ENCODE peak calls at places on chromosomes 6 and 20, in six cellular contexts. A is upper lobe of left lung, G is Peyer's patch, P is breast epithelium, M is adrenal gland, D is tibial nerve. Z is an unnamed sample.

GRCh38 chr20:62143976-62144825 is 632 bp downstream of the SS18L1 start:
- DNase-seq in D (peak; percentile 31), A (peak; percentile 91), G (peak; percentile 32), M (peak; percentile 57), P (no peak), Z (peak; percentile 79)

GRCh38 chr6:157909282-157909664 is 72.4 kb upstream of the SYNJ2 start:
- DNase-seq in A (no peak), P (no peak), G (no peak), D (no peak), M (no peak), Z (no peak)

GRCh38 chr6:89433637-89434499 is 916 bp downstream of the ANKRD6 start:
- DNase-seq in P (peak; percentile 34), G (peak; percentile 56), D (peak; percentile 23), M (no peak), A (peak; percentile 85), Z (peak; percentile 23)

GRCh38 chr6:121515615-121516265 is 80.3 kb downstream of the GJA1 start:
- DNase-seq in M (no peak), A (no peak), G (no peak), P (no peak), D (no peak), Z (no peak)

GRCh38 chr6:53119772-53120409 is 28.8 kb downstream of the GCM1 start:
- DNase-seq in A (no peak), G (no peak), P (peak; percentile 27), D (no peak), M (peak; percentile 21), Z (no peak)

GRCh38 chr6:43774776-43775583 is 5.0 kb downstream of the VEGFA start:
- DNase-seq in D (peak; percentile 72), P (peak; percentile 79), G (peak; percentile 64), A (peak; percentile 94), M (peak; percentile 75), Z (peak; percentile 85)

GRCh38 chr20:51060301-51060700 is 37.4 kb upstream of the KCNG1 start:
- DNase-seq in A (no peak), G (no peak), M (no peak), D (no peak), P (no peak), Z (no peak)

GRCh38 chr6:134177753-134178229 is 125.4 kb upstream of the SLC2A12 start:
- DNase-seq in P (no peak), M (no peak), A (no peak), D (peak; percentile 34), G (no peak), Z (no peak)

GRCh38 chr6:170450946-170451761 is 102.0 kb downstream of the PSMB1 start:
- DNase-seq in D (no peak), A (peak; percentile 56), P (no peak), M (no peak), G (no peak), Z (peak; percentile 53)

GRCh38 chr20:20457392-20458126 is 89.7 kb downstream of the INSM1 start:
- DNase-seq in A (no peak), D (no peak), G (no peak), M (no peak), P (no peak), Z (no peak)

GRCh38 chr20:39853664-39854063 is 835.4 kb downstream of the MAFB start:
- DNase-seq in M (no peak), G (no peak), D (no peak), A (no peak), P (no peak), Z (no peak)

GRCh38 chr20:58982406-58983114 is 1.5 kb downstream of the NELFCD start:
- DNase-seq in D (no peak), A (no peak), G (peak; percentile 15), M (no peak), P (no peak), Z (no peak)

GRCh38 chr6:118288355-118289124 is 259.6 kb upstream of the PLN start:
- DNase-seq in A (no peak), M (no peak), P (no peak), D (no peak), G (no peak), Z (no peak)

GRCh38 chr6:15260099-15260821 is 14.4 kb downstream of the JARID2 start:
- DNase-seq in M (no peak), G (no peak), A (no peak), P (no peak), D (no peak), Z (no peak)

GRCh38 chr20:62977613-62978558 is 25.4 kb downstream of the SLC17A9 start:
- DNase-seq in M (no peak), D (no peak), G (peak; percentile 78), A (no peak), P (no peak), Z (no peak)

GRCh38 chr6:80467408-80467807 is 360.9 kb downstream of the BCKDHB start:
- DNase-seq in M (no peak), A (no peak), G (no peak), P (no peak), D (no peak), Z (no peak)

GRCh38 chr20:51532577-51533191 is 9.8 kb downstream of the NFATC2 start:
- DNase-seq in P (no peak), A (peak; percentile 79), G (no peak), D (no peak), M (peak; percentile 43), Z (peak; percentile 73)

GRCh38 chr6:140321891-140322290 is 947.4 kb upstream of the CITED2 start:
- DNase-seq in A (no peak), P (no peak), D (no peak), G (no peak), M (no peak), Z (no peak)

GRCh38 chr20:4280731-4281130 is 265.4 kb upstream of the RNF24 start:
- DNase-seq in G (no peak), D (no peak), A (no peak), P (no peak), M (no peak), Z (no peak)

GRCh38 chr6:159756508-159756907 is 5.3 kb upstream of the ACAT2 start:
- DNase-seq in A (no peak), P (no peak), M (no peak), G (no peak), D (no peak), Z (no peak)

GRCh38 chr6:2351090-2351489 is 105.7 kb upstream of the GMDS start:
- DNase-seq in M (no peak), P (no peak), G (no peak), A (no peak), D (no peak), Z (no peak)

GRCh38 chr6:159169193-159169555 is at the start of gene FNDC1:
- DNase-seq in A (peak; percentile 94), M (no peak), D (no peak), G (no peak), P (no peak), Z (no peak)

GRCh38 chr20:33647603-33648395 is 14.3 kb upstream of the C20orf144 start:
- DNase-seq in P (no peak), A (no peak), D (no peak), M (no peak), G (no peak), Z (no peak)

GRCh38 chr6:158715330-158716311 is 65.8 kb downstream of the SYTL3 start:
- DNase-seq in D (no peak), M (no peak), A (no peak), G (peak; percentile 60), P (no peak), Z (no peak)

DNA sequence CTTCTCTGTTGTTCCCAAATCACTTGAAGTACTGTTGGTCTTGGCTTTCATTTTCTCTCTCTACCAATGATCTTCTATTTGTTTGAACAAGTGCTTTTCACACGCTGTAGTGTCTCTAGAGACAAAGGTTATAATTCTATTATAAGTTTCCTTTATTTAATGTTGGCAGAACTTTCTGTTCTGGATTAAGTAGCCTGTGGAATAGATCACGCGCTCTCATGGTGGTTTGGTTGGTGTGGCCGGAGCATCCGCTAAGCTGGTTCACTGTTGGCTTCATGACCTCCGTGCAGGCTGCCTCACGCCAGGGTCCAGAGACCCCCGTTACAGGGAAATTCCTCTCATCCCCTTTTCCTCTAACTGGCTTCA is 30.9 kb upstream of the KIF25 start:
- DNase-seq in P (no peak), M (no peak), G (no peak), A (no peak), D (peak; percentile 28), Z (no peak)
- H3K36me3 ChIP-seq in P (peaks cover 11% of the 10 kb centered on the region), M (no peaks in the 10 kb centered on the region), G (no peaks in the 10 kb centered on the region), A (peaks cover 42% of the 10 kb centered on the region), D (no peaks in the 10 kb centered on the region), Z (no peaks in the 10 kb centered on the region)

GRCh38 chr6:108558372-108559096 is 2.2 kb upstream of the FOXO3 start:
- DNase-seq in D (peak; percentile 97), A (peak; percentile 99), P (peak; percentile 99), G (peak; percentile 99), M (peak; percentile 98), Z (peak; percentile 100)
- TF ChIP-seq POLR2A in D (peak; percentile 82), A (no peak), P (peak; percentile 52), G (peak; percentile 84), M (peak; percentile 73), Z (peak; percentile 65)

GRCh38 chr6:137764464-137764863 is 102.6 kb upstream of the TNFAIP3 start:
- DNase-seq in D (no peak), P (no peak), M (no peak), G (no peak), A (no peak), Z (no peak)

GRCh38 chr6:137765044-137765443 is 102.0 kb upstream of the TNFAIP3 start:
- DNase-seq in M (no peak), P (no peak), A (no peak), D (no peak), G (no peak), Z (no peak)

GRCh38 chr6:137762168-137763090 is 104.6 kb upstream of the TNFAIP3 start:
- DNase-seq in G (no peak), D (no peak), A (no peak), P (no peak), M (no peak), Z (no peak)

GRCh38 chr6:137763436-137763835 is 103.6 kb upstream of the TNFAIP3 start:
- DNase-seq in A (no peak), G (no peak), M (no peak), P (no peak), D (no peak), Z (no peak)

DNA sequence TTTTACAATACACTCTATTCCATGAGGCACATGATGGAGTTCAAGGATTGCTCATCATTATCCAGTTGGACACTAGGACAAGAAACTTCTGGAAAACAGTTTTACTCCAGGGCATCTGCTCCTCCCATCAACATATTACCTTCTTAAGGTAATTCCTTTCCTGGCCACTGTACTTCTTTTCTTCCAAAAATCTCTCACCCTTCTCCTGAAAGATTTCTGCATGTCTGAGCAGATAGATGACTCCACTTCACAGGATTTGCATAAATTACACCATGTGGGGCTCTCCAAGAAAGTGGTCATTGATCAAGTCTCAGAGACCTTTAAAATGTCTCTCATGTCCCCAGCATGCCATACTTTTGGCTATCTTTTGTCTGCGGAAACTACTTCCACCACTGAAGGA is 103.2 kb upstream of the TNFAIP3 start:
- DNase-seq in D (no peak), P (no peak), A (no peak), M (no peak), G (no peak), Z (no peak)
- H3K4me1 ChIP-seq in D (no peaks in the 10 kb centered on the region), P (no peaks in the 10 kb centered on the region), A (peaks cover 2% of the 10 kb centered on the region), M (no peaks in the 10 kb centered on the region), G (peaks cover 6% of the 10 kb centered on the region), Z (no peaks in the 10 kb centered on the region)

DNA sequence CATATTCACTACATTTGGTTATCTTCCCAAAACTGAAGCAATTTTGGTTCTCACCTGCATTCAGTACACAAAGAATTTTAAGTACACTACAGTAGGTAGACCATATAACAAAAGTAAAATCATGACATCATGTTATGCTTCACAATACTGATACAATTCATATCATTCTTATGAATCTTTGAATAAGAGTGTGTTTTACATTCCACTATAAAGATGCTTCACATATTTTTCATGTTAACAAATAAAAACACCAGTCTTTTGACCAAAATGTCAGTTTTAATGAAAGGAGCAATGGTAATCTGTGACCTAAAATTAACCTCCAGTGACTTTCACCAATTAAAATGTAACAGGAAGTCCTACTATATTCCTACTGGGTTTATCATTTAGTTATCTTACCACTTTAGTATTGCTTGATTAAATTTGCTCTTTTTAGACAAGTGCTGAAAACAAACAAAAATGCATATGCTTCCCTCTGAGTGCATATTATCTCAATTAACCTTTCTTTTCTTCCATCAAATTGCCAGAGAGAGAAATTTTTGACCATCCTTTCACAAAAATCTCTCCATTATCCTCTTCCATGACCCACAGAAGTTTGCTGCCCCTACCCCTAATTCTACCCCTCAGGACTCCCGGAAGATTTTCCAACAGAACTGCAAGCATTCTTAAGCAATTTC is 49.3 kb downstream of the PHIP start:
- DNase-seq in D (no peak), A (no peak), P (no peak), G (no peak), M (no peak), Z (no peak)
- H3K36me3 ChIP-seq in D (no peaks in the 10 kb centered on the region), A (no peaks in the 10 kb centered on the region), P (no peaks in the 10 kb centered on the region), G (no peaks in the 10 kb centered on the region), M (no peaks in the 10 kb centered on the region), Z (peaks cover 25% of the 10 kb centered on the region)